ENCODE peak calls at places on chromosomes 3 and 15, in six cellular contexts. Y is CD8-positive, alpha-beta T cell; N is ovary; D is RWPE1; E is lower lobe of right lung; B is Calu3. P is an unnamed sample.

GRCh38 chr15:100192092-100192695 is 149.6 kb downstream of the ADAMTS17 start:
- DNase-seq in Y (no peak), N (no peak), D (peak; percentile 62), E (no peak), B (no peak), P (no peak)

GRCh38 chr3:160012108-160012507 is 23.5 kb downstream of the IL12A start:
- DNase-seq in Y (no peak), N (no peak), D (no peak), E (no peak), B (no peak), P (no peak)

GRCh38 chr3:38586546-38587520 is 62.7 kb downstream of the SCN5A start:
- DNase-seq in Y (no peak), N (no peak), D (no peak), E (peak; percentile 28), B (no peak), P (peak; percentile 45)

GRCh38 chr3:30233924-30234666 is 372.3 kb upstream of the TGFBR2 start:
- DNase-seq in Y (no peak), N (no peak), D (no peak), E (no peak), B (no peak), P (no peak)

GRCh38 chr3:155304394-155304793 is 10.9 kb upstream of the STRIT1 start:
- DNase-seq in Y (no peak), N (no peak), D (no peak), E (no peak), B (no peak), P (no peak)

GRCh38 chr15:50390549-50391264 is 33.5 kb upstream of the USP8 start:
- DNase-seq in Y (no peak), N (no peak), D (no peak), E (no peak), B (no peak), P (no peak)

GRCh38 chr15:69080203-69080957 is 65.9 kb downstream of the NOX5 start:
- DNase-seq in Y (no peak), N (no peak), D (peak; percentile 46), E (no peak), B (no peak), P (no peak)

GRCh38 chr3:168424059-168424765 is 328.5 kb upstream of the GOLIM4 start:
- DNase-seq in Y (no peak), N (no peak), D (no peak), E (no peak), B (no peak), P (no peak)

GRCh38 chr15:99228120-99228770 is 21.1 kb downstream of the TTC23 start:
- DNase-seq in Y (no peak), N (no peak), D (no peak), E (no peak), B (no peak), P (no peak)

GRCh38 chr3:38114875-38115644 is 21.9 kb downstream of the ACAA1 start:
- DNase-seq in Y (no peak), N (no peak), D (no peak), E (no peak), B (no peak), P (no peak)

GRCh38 chr3:94272030-94272429 is 209.2 kb downstream of the NSUN3 start:
- DNase-seq in Y (no peak), N (no peak), D (no peak), E (no peak), B (no peak), P (no peak)

GRCh38 chr3:165389653-165390052 is 193.5 kb upstream of the SLITRK3 start:
- DNase-seq in Y (no peak), N (no peak), D (no peak), E (no peak), B (no peak), P (no peak)

GRCh38 chr3:16512435-16513140 is 911 bp downstream of the RFTN1 start:
- DNase-seq in Y (peak; percentile 47), N (peak; percentile 62), D (peak; percentile 5), E (peak; percentile 63), B (peak; percentile 2), P (no peak)

GRCh38 chr15:88835646-88836045 is 32.4 kb downstream of the ACAN start:
- DNase-seq in Y (no peak), N (no peak), D (peak; percentile 20), E (no peak), B (no peak), P (no peak)

GRCh38 chr3:194956697-194957396 is 271.2 kb downstream of the FAM43A start:
- DNase-seq in Y (no peak), N (no peak), D (no peak), E (no peak), B (no peak), P (no peak)

GRCh38 chr3:15284121-15284889 is 48.1 kb downstream of the SH3BP5 start:
- DNase-seq in Y (no peak), N (no peak), D (no peak), E (no peak), B (no peak), P (no peak)

GRCh38 chr15:92812271-92812670 is 87.9 kb upstream of the CHD2 start:
- DNase-seq in Y (no peak), N (no peak), D (no peak), E (no peak), B (no peak), P (no peak)

GRCh38 chr3:144456041-144456440 is 484.4 kb downstream of the DIPK2A start:
- DNase-seq in Y (no peak), N (no peak), D (no peak), E (no peak), B (no peak), P (no peak)

GRCh38 chr3:119810018-119810435 is 28.1 kb downstream of the NR1I2 start:
- DNase-seq in Y (peak; percentile 52), N (no peak), D (no peak), E (peak; percentile 65), B (no peak), P (no peak)

GRCh38 chr3:187748050-187748481 is 2.8 kb upstream of the BCL6 start:
- DNase-seq in Y (peak; percentile 90), N (peak; percentile 94), D (peak; percentile 61), E (peak; percentile 92), B (peak; percentile 98), P (peak; percentile 92)

GRCh38 chr15:33941279-33942063 is 26.8 kb upstream of the CHRM5 start:
- DNase-seq in Y (no peak), N (no peak), D (no peak), E (no peak), B (no peak), P (no peak)

GRCh38 chr3:13879946-13880810 is at the start of gene WNT7A:
- DNase-seq in Y (peak; percentile 60), N (no peak), D (peak; percentile 60), E (no peak), B (peak; percentile 78), P (peak; percentile 80)

GRCh38 chr15:99009741-99010370 is 2.3 kb upstream of the PGPEP1L start:
- DNase-seq in Y (no peak), N (no peak), D (no peak), E (no peak), B (no peak), P (no peak)

GRCh38 chr3:138332472-138333073 is 2.9 kb upstream of the NME9 start:
- DNase-seq in Y (no peak), N (no peak), D (peak; percentile 49), E (no peak), B (no peak), P (no peak)

GRCh38 chr3:187809979-187810568 is 64.8 kb upstream of the BCL6 start:
- DNase-seq in Y (no peak), N (no peak), D (no peak), E (no peak), B (no peak), P (no peak)

DNA sequence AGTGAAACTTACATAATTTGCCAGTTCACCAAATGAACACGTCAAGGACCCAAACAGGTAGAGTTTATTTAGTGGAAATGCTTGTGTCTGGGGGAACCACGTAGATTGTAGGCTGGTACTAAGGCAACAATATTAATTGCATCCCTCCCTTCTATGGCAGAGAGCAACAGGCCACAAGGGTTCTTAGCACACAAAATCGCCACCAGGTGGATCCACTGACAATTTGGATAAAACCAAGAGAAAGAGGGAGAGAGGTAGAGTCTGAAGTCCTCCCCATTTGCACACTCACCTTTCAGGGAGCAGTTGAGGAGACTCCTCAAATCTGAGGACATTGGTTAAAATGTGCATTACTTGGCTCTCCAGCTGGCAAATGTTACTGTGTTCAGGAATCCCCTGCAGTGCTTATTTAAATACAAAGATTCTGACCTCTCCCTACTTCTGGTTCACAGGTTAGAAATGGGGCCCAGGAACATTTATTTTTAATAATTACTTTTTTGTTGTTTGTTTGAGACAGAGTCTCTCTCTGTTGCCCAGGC is 181.0 kb upstream of the FEZF2 start:
- DNase-seq in Y (no peak), N (no peak), D (no peak), E (no peak), B (peak; percentile 17), P (no peak)
- TF ChIP-seq CTCF in Y (no peak), N (no peak), D (no peak), E (no peak), B (no peak), P (peak; percentile 51)

GRCh38 chr3:129026728-129027543 is 25.8 kb downstream of the EFCC1 start:
- DNase-seq in Y (peak; percentile 89), N (peak; percentile 84), D (peak; percentile 94), E (peak; percentile 94), B (peak; percentile 96), P (peak; percentile 85)
- TF ChIP-seq CTCF in Y (peak; percentile 84), N (peak; percentile 41), D (peak; percentile 83), E (peak; percentile 81), B (peak; percentile 86), P (peak; percentile 71)

DNA sequence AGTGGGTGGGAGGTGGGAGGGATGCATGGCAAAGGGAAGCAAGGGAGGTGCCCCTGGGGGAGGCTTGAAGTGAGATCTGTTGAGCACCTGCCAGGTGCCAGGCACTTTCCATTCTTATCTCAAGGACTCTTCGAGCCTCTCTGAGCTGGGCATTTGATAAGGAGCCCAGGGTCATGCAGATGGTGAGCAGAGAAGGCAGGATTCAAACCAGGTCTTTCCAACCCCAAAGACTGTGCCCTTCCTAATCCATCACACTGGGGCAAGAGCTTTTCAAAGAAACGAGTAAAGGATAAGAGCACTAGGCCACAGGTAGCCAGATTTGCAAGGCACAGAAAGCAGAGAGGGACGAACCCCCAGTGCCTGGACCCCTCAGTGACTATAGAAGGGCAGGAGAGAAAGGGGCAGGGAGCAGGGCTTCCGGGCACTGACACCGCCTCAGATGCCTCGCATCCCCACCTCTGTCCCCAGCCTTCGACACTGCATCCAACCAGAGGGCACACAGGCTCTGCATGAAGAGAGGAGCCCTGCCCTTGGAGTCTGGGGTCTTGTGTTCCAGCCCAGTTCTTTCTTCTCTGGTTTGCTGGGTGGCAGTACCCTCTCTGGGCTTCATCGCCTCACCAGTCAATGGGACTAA is 21.0 kb downstream of the IGDCC4 start:
- DNase-seq in Y (no peak), N (no peak), D (no peak), E (no peak), B (no peak), P (no peak)
- TF ChIP-seq CTCF in Y (no peak), N (no peak), D (no peak), E (no peak), B (no peak), P (no peak)

GRCh38 chr15:68053701-68053996 is 466 bp upstream of the PIAS1 start:
- DNase-seq in Y (no peak), N (no peak), D (no peak), E (no peak), B (no peak), P (no peak)

GRCh38 chr15:68052431-68052830 is 1.7 kb upstream of the PIAS1 start:
- DNase-seq in Y (no peak), N (no peak), D (no peak), E (no peak), B (no peak), P (no peak)

GRCh38 chr15:68053001-68053400 is 1.1 kb upstream of the PIAS1 start:
- DNase-seq in Y (no peak), N (no peak), D (no peak), E (no peak), B (no peak), P (no peak)

GRCh38 chr15:68051907-68052306 is 2.2 kb upstream of the PIAS1 start:
- DNase-seq in Y (no peak), N (no peak), D (no peak), E (no peak), B (no peak), P (no peak)

GRCh38 chr15:68051109-68051508 is 3.0 kb upstream of the PIAS1 start:
- DNase-seq in Y (no peak), N (no peak), D (no peak), E (no peak), B (no peak), P (no peak)
- TF ChIP-seq CTCF in Y (no peak), N (no peak), D (no peak), E (no peak), B (no peak), P (peak; percentile 29)